ENCODE peak calls at places on chromosomes 7 and 10, in six cellular contexts. G is left kidney, D is hypothalamus, P is RPMI7951, M is amniotic stem cell, Z is dorsolateral prefrontal cortex. O is an unnamed sample.

GRCh38 chr7:95335093-95335492 is 10.8 kb upstream of the PON1 start:
- DNase-seq in G (no peak), D (no peak), P (peak), M (no peak), Z (no peak), O (no peak)

GRCh38 chr7:80918909-80919721 is at the start of gene SEMA3C:
- DNase-seq in G (peak), D (no peak), P (peak), M (peak), Z (peak), O (no peak)

GRCh38 chr10:26430641-26431163 is 7.4 kb upstream of the APBB1IP start:
- DNase-seq in G (no peak), D (no peak), P (peak), M (no peak), Z (no peak), O (peak)

GRCh38 chr10:68560916-68561691 is 967 bp downstream of the TET1 start:
- DNase-seq in G (peak), D (no peak), P (peak), M (no peak), Z (no peak), O (no peak)

GRCh38 chr10:97007417-97007816 is 175.3 kb downstream of the LCOR start:
- DNase-seq in G (no peak), D (no peak), P (no peak), M (no peak), Z (no peak), O (no peak)

GRCh38 chr7:84704380-84704779 is 482.5 kb downstream of the SEMA3D start:
- DNase-seq in G (no peak), D (no peak), P (no peak), M (no peak), Z (no peak), O (no peak)

GRCh38 chr10:22505923-22506685 is 160.8 kb downstream of the SPAG6 start:
- DNase-seq in G (peak), D (no peak), P (no peak), M (no peak), Z (peak), O (no peak)

GRCh38 chr7:135260930-135261721 is 27.5 kb downstream of the STRA8 start:
- DNase-seq in G (no peak), D (no peak), P (peak), M (no peak), Z (peak), O (no peak)

GRCh38 chr10:133461027-133461426 is 7.3 kb downstream of the SCART1 start:
- DNase-seq in G (no peak), D (no peak), P (no peak), M (no peak), Z (no peak), O (no peak)

GRCh38 chr10:5948999-5949759 is 28.2 kb downstream of the IL15RA start:
- DNase-seq in G (peak), D (no peak), P (peak), M (no peak), Z (peak), O (no peak)

GRCh38 chr7:1664711-1665591 is 5.1 kb upstream of the ELFN1 start:
- DNase-seq in G (peak), D (peak), P (peak), M (peak), Z (peak), O (peak)

GRCh38 chr7:108073305-108074070 is 56.7 kb downstream of the LAMB4 start:
- DNase-seq in G (no peak), D (no peak), P (no peak), M (no peak), Z (no peak), O (no peak)

GRCh38 chr10:86304436-86304835 is 62.2 kb downstream of the GRID1 start:
- DNase-seq in G (no peak), D (no peak), P (no peak), M (no peak), Z (no peak), O (no peak)

GRCh38 chr10:122471531-122472177 is 10.3 kb downstream of the HTRA1 start:
- DNase-seq in G (no peak), D (no peak), P (peak), M (no peak), Z (no peak), O (no peak)

GRCh38 chr7:140752533-140752932 is 56.0 kb downstream of the NDUFB2 start:
- DNase-seq in G (no peak), D (no peak), P (no peak), M (no peak), Z (no peak), O (no peak)

GRCh38 chr10:23331567-23332290 is 12.9 kb downstream of the C10orf67 start:
- DNase-seq in G (no peak), D (no peak), P (peak), M (peak), Z (no peak), O (no peak)

GRCh38 chr7:50684011-50684701 is 98.5 kb downstream of the GRB10 start:
- DNase-seq in G (no peak), D (no peak), P (no peak), M (no peak), Z (no peak), O (no peak)

GRCh38 chr10:91462423-91462822 is 52.3 kb downstream of the HECTD2 start:
- DNase-seq in G (no peak), D (no peak), P (no peak), M (no peak), Z (no peak), O (no peak)

GRCh38 chr10:33381391-33381790 is 46.9 kb upstream of the NRP1 start:
- DNase-seq in G (no peak), D (no peak), P (peak), M (no peak), Z (no peak), O (no peak)

GRCh38 chr7:2071133-2071832 is 161.5 kb downstream of the MAD1L1 start:
- DNase-seq in G (no peak), D (no peak), P (no peak), M (no peak), Z (no peak), O (no peak)

GRCh38 chr10:59361659-59362183 is 628 bp downstream of the FAM13C start:
- DNase-seq in G (no peak), D (no peak), P (peak), M (no peak), Z (no peak), O (no peak)

GRCh38 chr7:105426606-105427146 is 38.0 kb upstream of the SRPK2 start:
- DNase-seq in G (no peak), D (no peak), P (no peak), M (no peak), Z (no peak), O (no peak)

GRCh38 chr10:119409906-119410305 is 132.6 kb downstream of the RGS10 start:
- DNase-seq in G (peak), D (no peak), P (no peak), M (no peak), Z (no peak), O (no peak)

GRCh38 chr10:43138757-43139241 is 554 bp downstream of the CSGALNACT2 start:
- DNase-seq in G (peak), D (no peak), P (peak), M (no peak), Z (no peak), O (no peak)

GRCh38 chr10:34786464-34786863 is 28.6 kb downstream of the PARD3 start:
- DNase-seq in G (no peak), D (no peak), P (peak), M (no peak), Z (no peak), O (no peak)

GRCh38 chr7:43307522-43307921 is 195.1 kb downstream of the HECW1 start:
- DNase-seq in G (no peak), D (no peak), P (peak), M (no peak), Z (no peak), O (no peak)

GRCh38 chr7:8365499-8366110 is 67.8 kb upstream of the NXPH1 start:
- DNase-seq in G (peak), D (no peak), P (no peak), M (no peak), Z (no peak), O (no peak)

GRCh38 chr7:158876984-158877383 is 20.6 kb downstream of the DYNC2I1 start:
- DNase-seq in G (no peak), D (no peak), P (no peak), M (no peak), Z (no peak), O (no peak)

GRCh38 chr7:149799397-149800168 is 26.2 kb upstream of the ZNF467 start:
- DNase-seq in G (peak), D (no peak), P (no peak), M (no peak), Z (no peak), O (peak)

GRCh38 chr7:136012238-136012637 is 35.1 kb upstream of the MTPN start:
- DNase-seq in G (no peak), D (no peak), P (no peak), M (no peak), Z (no peak), O (no peak)

GRCh38 chr10:10726101-10726500 is 291.6 kb upstream of the CELF2 start:
- DNase-seq in G (no peak), D (no peak), P (no peak), M (no peak), Z (no peak), O (no peak)

GRCh38 chr10:70334526-70335245 is 47.7 kb downstream of the LRRC20 start:
- DNase-seq in G (no peak), D (no peak), P (no peak), M (no peak), Z (no peak), O (no peak)

GRCh38 chr7:381211-382117 is 91.5 kb downstream of the FOXL3 start:
- DNase-seq in G (peak), D (no peak), P (no peak), M (no peak), Z (no peak), O (no peak)

O was measured in GM19239.